ENCODE peak calls at places on chromosomes 16 and 17, in six cellular contexts. O is SK-N-SH, A is GM23338, M is GM23248, Z is neural progenitor cell, S is fibroblast of lung. F is an unnamed sample.
A peak's percentile ranks its signal among the peaks of the same experiment; 100 is the strongest.

GRCh38 chr17:29734640-29735039 is 111.9 kb upstream of the CORO6 start:
- DNase-seq in Z (no peak), M (no peak), S (no peak), O (no peak), A (no peak), F (no peak)

GRCh38 chr17:6421700-6422604 is 13.0 kb downstream of the AIPL1 start:
- DNase-seq in S (peak; percentile 71), M (peak; percentile 83), O (peak; percentile 89), A (peak; percentile 92), Z (peak; percentile 92), F (peak; percentile 91)

GRCh38 chr17:61399131-61400057 is at the start of gene TBX2:
- DNase-seq in A (peak; percentile 78), S (peak; percentile 99), O (peak; percentile 98), Z (peak; percentile 67), M (peak; percentile 92), F (peak; percentile 87)

GRCh38 chr17:72706396-72706981 is 386.0 kb downstream of the SLC39A11 start:
- DNase-seq in S (no peak), A (no peak), Z (peak; percentile 24), M (no peak), O (no peak), F (no peak)

GRCh38 chr17:67613961-67614360 is 103.8 kb upstream of the NOL11 start:
- DNase-seq in O (no peak), A (no peak), S (no peak), Z (no peak), M (no peak), F (no peak)

GRCh38 chr17:78808106-78808635 is 26.1 kb upstream of the CYTH1 start:
- DNase-seq in O (no peak), S (no peak), A (no peak), Z (no peak), M (peak; percentile 59), F (no peak)

GRCh38 chr17:20092292-20092867 is 83.2 kb downstream of the SPECC1 start:
- DNase-seq in O (no peak), S (no peak), Z (no peak), A (no peak), M (no peak), F (no peak)

GRCh38 chr16:27468941-27469531 is 67.1 kb downstream of the IL21R start:
- DNase-seq in A (no peak), Z (no peak), S (no peak), M (no peak), O (no peak), F (no peak)

GRCh38 chr16:85390511-85391174 is 222.5 kb upstream of the GSE1 start:
- DNase-seq in S (peak; percentile 94), A (no peak), O (peak; percentile 90), Z (no peak), M (peak; percentile 97), F (no peak)

GRCh38 chr17:48139948-48140347 is 32.4 kb downstream of the SNX11 start:
- DNase-seq in Z (no peak), S (no peak), A (no peak), O (no peak), M (no peak), F (no peak)

GRCh38 chr16:65644821-65645220 is 523.0 kb upstream of the CDH11 start:
- DNase-seq in S (no peak), O (no peak), M (no peak), Z (no peak), A (no peak), F (no peak)

GRCh38 chr16:7835032-7835431 is 502.4 kb downstream of the RBFOX1 start:
- DNase-seq in O (no peak), A (no peak), S (no peak), Z (peak; percentile 60), M (no peak), F (peak; percentile 56)

GRCh38 chr16:88616736-88617135 is 21.6 kb upstream of the IL17C start:
- DNase-seq in M (no peak), S (no peak), O (no peak), Z (no peak), A (no peak), F (no peak)
- H3K79me2 ChIP-seq in M (peaks cover 21% of the 10 kb centered on the region), S (peaks cover 2% of the 10 kb centered on the region), O (peaks cover 20% of the 10 kb centered on the region), Z (peaks cover 39% of the 10 kb centered on the region), A (peaks cover 49% of the 10 kb centered on the region), F (peaks cover 3% of the 10 kb centered on the region)

GRCh38 chr16:67962135-67962534 is 6.3 kb downstream of the SLC12A4 start:
- DNase-seq in Z (no peak), M (no peak), O (no peak), A (no peak), S (no peak), F (no peak)

GRCh38 chr16:67959520-67959919 is 8.9 kb downstream of the SLC12A4 start:
- DNase-seq in M (peak; percentile 90), Z (no peak), O (no peak), S (peak; percentile 86), A (no peak), F (no peak)

GRCh38 chr16:67963325-67964321 is 4.8 kb downstream of the SLC12A4 start:
- DNase-seq in O (no peak), A (peak; percentile 75), Z (no peak), M (peak; percentile 39), S (no peak), F (peak; percentile 29)

GRCh38 chr16:67959930-67960329 is 8.5 kb downstream of the SLC12A4 start:
- DNase-seq in M (peak; percentile 39), S (no peak), O (no peak), A (no peak), Z (no peak), F (no peak)

DNA sequence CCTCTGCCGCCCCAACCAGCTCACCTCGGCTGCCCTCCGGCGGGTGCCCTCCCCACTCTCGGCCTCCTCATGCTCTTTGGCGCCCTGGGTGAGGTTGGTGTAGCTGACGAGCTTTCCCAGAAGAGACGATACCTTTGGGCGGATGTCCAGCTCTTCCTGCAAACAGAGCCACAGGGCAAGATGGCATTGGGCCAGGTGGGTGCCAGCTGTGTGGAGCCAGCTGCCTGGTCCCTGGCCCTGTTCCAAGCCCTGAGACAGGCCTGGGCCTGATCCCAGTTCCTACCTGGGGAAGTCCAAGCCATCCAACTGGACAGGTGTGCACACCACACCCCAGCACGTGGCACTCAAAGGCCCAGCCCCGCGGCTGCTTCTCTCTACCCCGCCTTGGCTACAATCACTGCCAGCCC is 6.9 kb downstream of the SLC12A4 start:
- DNase-seq in A (no peak), O (peak; percentile 82), Z (no peak), M (no peak), S (no peak), F (no peak)
- H3K4me1 ChIP-seq in A (peaks cover 25% of the 10 kb centered on the region), O (peaks cover 27% of the 10 kb centered on the region), Z (peaks cover 10% of the 10 kb centered on the region), M (peaks cover 33% of the 10 kb centered on the region), S (peaks cover 33% of the 10 kb centered on the region), F (peaks cover 3% of the 10 kb centered on the region)

DNA sequence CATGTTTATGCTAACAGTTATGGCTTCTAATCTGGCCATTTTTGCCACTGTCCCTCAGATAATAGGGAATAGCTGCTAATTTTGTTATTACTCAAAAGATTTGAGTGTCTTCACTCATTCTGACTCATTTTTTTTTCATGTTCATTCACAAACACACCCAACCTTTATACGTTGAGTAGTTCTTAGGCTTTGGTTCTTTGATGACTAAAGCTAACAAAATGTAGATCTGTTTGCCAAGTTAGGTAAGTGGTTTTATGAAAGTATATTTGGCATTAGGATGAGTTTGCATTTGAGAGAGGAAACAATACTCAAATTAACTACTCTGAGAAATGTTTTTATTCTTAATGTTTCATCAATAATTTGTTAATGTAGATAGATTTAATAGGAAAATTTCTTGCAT is 3.7 kb downstream of the MAP2K4 start:
- DNase-seq in M (peak; percentile 64), Z (no peak), A (no peak), S (peak; percentile 18), O (no peak), F (no peak)
- H3K79me2 ChIP-seq in M (peaks cover 82% of the 10 kb centered on the region), Z (peaks cover 86% of the 10 kb centered on the region), A (peaks cover 79% of the 10 kb centered on the region), S (peaks cover 71% of the 10 kb centered on the region), O (peaks cover 85% of the 10 kb centered on the region), F (peaks cover 56% of the 10 kb centered on the region)

GRCh38 chr17:17742133-17742621 is 60.9 kb downstream of the RAI1 start:
- DNase-seq in A (no peak), Z (no peak), M (peak; percentile 66), O (peak; percentile 50), S (peak; percentile 50), F (no peak)

GRCh38 chr17:17739388-17740066 is 58.3 kb downstream of the RAI1 start:
- DNase-seq in O (peak; percentile 78), Z (peak; percentile 48), S (peak; percentile 69), A (no peak), M (peak; percentile 86), F (no peak)

GRCh38 chr17:17740627-17741237 is 59.5 kb downstream of the RAI1 start:
- DNase-seq in A (no peak), Z (no peak), S (no peak), O (no peak), M (no peak), F (no peak)

GRCh38 chr17:17742688-17743390 is 61.6 kb downstream of the RAI1 start:
- DNase-seq in A (no peak), Z (no peak), O (no peak), S (no peak), M (no peak), F (no peak)

GRCh38 chr17:17741346-17742023 is 60.2 kb downstream of the RAI1 start:
- DNase-seq in A (peak; percentile 67), M (peak; percentile 62), S (peak; percentile 46), Z (peak; percentile 91), O (peak; percentile 72), F (peak; percentile 59)
- H3K4me1 ChIP-seq in A (peaks cover 29% of the 10 kb centered on the region), M (peaks cover 36% of the 10 kb centered on the region), S (peaks cover 40% of the 10 kb centered on the region), Z (peaks cover 43% of the 10 kb centered on the region), O (peaks cover 84% of the 10 kb centered on the region), F (no peaks in the 10 kb centered on the region)

GRCh38 chr17:2854662-2855061 is 58.4 kb downstream of the RAP1GAP2 start:
- DNase-seq in A (peak; percentile 51), O (peak; percentile 81), Z (no peak), M (peak; percentile 11), S (no peak), F (no peak)

GRCh38 chr17:2853111-2853721 is 57.0 kb downstream of the RAP1GAP2 start:
- DNase-seq in Z (peak; percentile 72), M (peak; percentile 76), S (peak; percentile 40), A (peak; percentile 74), O (peak; percentile 79), F (peak; percentile 87)

GRCh38 chr17:2853722-2854580 is 57.7 kb downstream of the RAP1GAP2 start:
- DNase-seq in O (peak; percentile 88), S (peak; percentile 19), A (peak; percentile 60), M (peak; percentile 63), Z (peak; percentile 70), F (peak; percentile 62)

GRCh38 chr17:2856727-2857126 is 60.5 kb downstream of the RAP1GAP2 start:
- DNase-seq in S (no peak), O (no peak), M (no peak), A (no peak), Z (no peak), F (no peak)

DNA sequence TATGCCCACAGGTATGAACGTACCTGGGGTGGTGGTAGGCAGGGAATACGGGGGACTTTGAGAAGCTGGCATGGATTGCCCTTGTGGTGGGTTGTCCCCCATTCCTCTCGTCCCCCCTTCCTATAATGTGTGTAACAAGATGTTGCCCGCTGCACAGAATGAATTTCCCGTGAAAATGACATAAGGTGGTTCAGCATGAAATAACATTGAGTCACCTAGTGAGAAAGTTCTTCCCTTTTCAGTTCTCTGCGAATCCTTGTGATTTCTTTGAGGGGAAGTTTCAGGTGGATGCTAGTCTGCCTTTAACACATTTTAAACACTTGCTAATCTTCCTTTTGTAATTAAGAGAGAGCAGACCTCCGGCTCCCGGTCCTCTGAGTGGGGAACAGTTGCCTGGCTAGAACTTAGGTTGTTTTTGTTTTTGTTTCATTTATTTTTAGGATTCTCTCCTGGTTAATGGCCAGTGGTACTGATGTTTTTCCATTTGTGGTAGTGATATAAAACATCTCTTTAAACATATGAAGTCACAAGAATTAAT is 58.9 kb downstream of the RAP1GAP2 start:
- DNase-seq in M (peak; percentile 20), A (peak; percentile 57), S (no peak), Z (no peak), O (no peak), F (no peak)
- H3K79me2 ChIP-seq in M (peaks cover 4% of the 10 kb centered on the region), A (peaks cover 64% of the 10 kb centered on the region), S (no peaks in the 10 kb centered on the region), Z (no peaks in the 10 kb centered on the region), O (peaks cover 63% of the 10 kb centered on the region), F (peaks cover 51% of the 10 kb centered on the region)